ENCODE peak calls at places on chromosomes 16 and 17, in ten cellular contexts. Y is IMR-90; E is AG04450; O is right cardiac atrium; W is heart left ventricle; B is CD8-positive, alpha-beta T cell; X is heart right ventricle; L is PC-3; Z is fibroblast of lung; V is lower lobe of right lung. M is an unnamed sample.

GRCh38 chr16:88317619-88317977 is 65.2 kb upstream of the ZNF469 start:
- DNase-seq in Y (peak; percentile 55), E (no peak), O (no peak), W (peak; percentile 51), B (no peak), X (no peak), L (no peak), Z (peak; percentile 68), V (no peak), M (no peak)

GRCh38 chr17:40564195-40564882 is 933 bp downstream of the CCR7 start:
- DNase-seq in Y (no peak), E (no peak), O (no peak), W (no peak), B (no peak), X (no peak), L (no peak), Z (no peak), V (no peak), M (no peak)

GRCh38 chr17:50778471-50778870 is 11.2 kb upstream of the ANKRD40CL start:
- DNase-seq in Y (no peak), E (no peak), O (no peak), W (no peak), B (no peak), X (no peak), L (no peak), Z (no peak), V (no peak), M (no peak)

GRCh38 chr17:76497979-76498885 is 3.0 kb downstream of the RHBDF2 start:
- DNase-seq in Y (peak; percentile 93), E (peak; percentile 76), O (peak; percentile 94), W (peak; percentile 87), B (no peak), X (peak; percentile 87), L (peak; percentile 89), Z (peak; percentile 84), V (peak; percentile 74), M (peak; percentile 84)

GRCh38 chr16:17204248-17205043 is 266.3 kb downstream of the XYLT1 start:
- DNase-seq in Y (no peak), E (no peak), O (no peak), W (no peak), B (no peak), X (no peak), L (no peak), Z (no peak), V (no peak), M (no peak)

GRCh38 chr16:28475221-28475620 is 3.1 kb upstream of the NPIPB7 start:
- DNase-seq in Y (no peak), E (no peak), O (no peak), W (no peak), B (no peak), X (no peak), L (no peak), Z (no peak), V (no peak), M (no peak)

GRCh38 chr17:38881600-38882191 is 11.8 kb downstream of the LASP1 start:
- DNase-seq in Y (peak; percentile 48), E (no peak), O (peak; percentile 91), W (peak; percentile 69), B (no peak), X (peak; percentile 64), L (no peak), Z (peak; percentile 58), V (peak; percentile 73), M (peak; percentile 47)

GRCh38 chr17:13582776-13583414 is 18.8 kb downstream of the HS3ST3A1 start:
- DNase-seq in Y (peak; percentile 60), E (no peak), O (no peak), W (no peak), B (no peak), X (no peak), L (no peak), Z (peak; percentile 72), V (no peak), M (no peak)

GRCh38 chr17:32946375-32947135 is 18.6 kb downstream of the TMEM98 start:
- DNase-seq in Y (no peak), E (no peak), O (no peak), W (no peak), B (no peak), X (no peak), L (no peak), Z (no peak), V (no peak), M (no peak)
- H3K27me3 ChIP-seq in Y (peaks cover 2% of the 10 kb centered on the region), E (no peaks in the 10 kb centered on the region), O (no peaks in the 10 kb centered on the region), W (no peaks in the 10 kb centered on the region), B (no peaks in the 10 kb centered on the region), X (no peaks in the 10 kb centered on the region), L (no peaks in the 10 kb centered on the region), Z (no peaks in the 10 kb centered on the region), V (peaks cover 9% of the 10 kb centered on the region), M (no peaks in the 10 kb centered on the region)

GRCh38 chr16:3059041-3059722 is 6.3 kb upstream of the IL32 start:
- DNase-seq in Y (peak; percentile 81), E (peak; percentile 33), O (peak; percentile 96), W (peak; percentile 91), B (peak; percentile 74), X (peak; percentile 94), L (peak; percentile 83), Z (peak; percentile 79), V (peak; percentile 92), M (peak; percentile 93)

GRCh38 chr16:3056336-3057180 is 8.9 kb upstream of the IL32 start:
- DNase-seq in Y (no peak), E (no peak), O (no peak), W (no peak), B (no peak), X (no peak), L (no peak), Z (no peak), V (no peak), M (no peak)

GRCh38 chr16:3059723-3060242 is 5.7 kb upstream of the IL32 start:
- DNase-seq in Y (no peak), E (no peak), O (no peak), W (no peak), B (no peak), X (no peak), L (no peak), Z (no peak), V (no peak), M (no peak)

GRCh38 chr16:3057181-3058166 is 8.0 kb upstream of the IL32 start:
- DNase-seq in Y (no peak), E (no peak), O (no peak), W (no peak), B (no peak), X (no peak), L (no peak), Z (no peak), V (no peak), M (no peak)

DNA sequence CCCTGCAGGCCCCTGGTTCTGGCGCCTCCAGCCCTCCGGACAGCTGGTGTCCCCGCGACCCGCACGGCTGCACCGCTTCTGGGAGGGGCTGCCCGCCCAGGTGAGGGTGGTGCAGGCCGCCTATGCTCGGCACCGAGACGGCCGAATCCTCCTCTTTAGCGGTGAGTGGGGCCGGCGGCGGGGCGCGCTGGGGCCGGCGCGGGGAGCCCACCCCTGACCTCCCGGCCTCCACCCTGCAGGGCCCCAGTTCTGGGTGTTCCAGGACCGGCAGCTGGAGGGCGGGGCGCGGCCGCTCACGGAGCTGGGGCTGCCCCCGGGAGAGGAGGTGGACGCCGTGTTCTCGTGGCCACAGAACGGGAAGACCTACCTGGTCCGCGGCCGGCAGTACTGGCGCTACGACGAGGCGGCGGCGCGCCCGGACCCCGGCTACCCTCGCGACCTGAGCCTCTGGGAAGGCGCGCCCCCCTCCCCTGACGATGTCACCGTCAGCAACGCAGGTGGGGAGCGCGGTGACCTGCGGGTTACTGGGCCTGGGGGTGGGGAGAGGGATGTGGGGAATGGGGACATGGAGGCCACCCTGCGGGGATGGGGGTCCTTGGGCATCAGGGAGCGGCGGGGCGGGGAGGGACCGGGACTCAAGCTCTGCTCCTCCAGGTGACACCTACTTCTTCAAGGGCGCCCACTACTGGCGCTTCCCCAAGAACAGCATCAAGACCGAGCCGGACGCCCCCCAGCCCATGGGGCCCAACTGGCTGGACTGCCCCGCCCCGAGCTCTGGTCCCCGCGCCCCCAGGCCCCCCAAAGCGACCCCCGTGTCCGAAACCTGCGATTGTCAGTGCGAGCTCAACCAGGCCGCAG is 7.0 kb upstream of the IL32 start:
- DNase-seq in Y (no peak), E (no peak), O (peak; percentile 87), W (peak; percentile 62), B (no peak), X (peak; percentile 52), L (peak; percentile 29), Z (no peak), V (peak; percentile 77), M (no peak)
- H3K4me3 ChIP-seq in Y (peak overlapping the region; percentile 75), E (peak overlapping the region; percentile 79), O (peak overlapping the region; percentile 56), W (peak overlapping the region; percentile 97), B (peak overlapping the region; percentile 84), X (peak overlapping the region; percentile 83), L (peak overlapping the region; percentile 86), Z (peak overlapping the region; percentile 54), V (peak overlapping the region; percentile 91), M (peak overlapping the region; percentile 98)

GRCh38 chr16:19712418-19713058 is 5.5 kb downstream of the KNOP1 start:
- DNase-seq in Y (no peak), E (no peak), O (no peak), W (no peak), B (no peak), X (no peak), L (no peak), Z (no peak), V (no peak), M (no peak)

GRCh38 chr16:19711643-19712042 is 6.4 kb downstream of the KNOP1 start:
- DNase-seq in Y (no peak), E (no peak), O (no peak), W (no peak), B (no peak), X (no peak), L (no peak), Z (no peak), V (no peak), M (no peak)

GRCh38 chr16:19709381-19710136 is 8.5 kb downstream of the KNOP1 start:
- DNase-seq in Y (no peak), E (no peak), O (no peak), W (no peak), B (no peak), X (no peak), L (no peak), Z (no peak), V (no peak), M (no peak)

GRCh38 chr16:19710191-19710908 is 7.7 kb downstream of the KNOP1 start:
- DNase-seq in Y (no peak), E (no peak), O (no peak), W (no peak), B (no peak), X (no peak), L (no peak), Z (no peak), V (no peak), M (no peak)

DNA sequence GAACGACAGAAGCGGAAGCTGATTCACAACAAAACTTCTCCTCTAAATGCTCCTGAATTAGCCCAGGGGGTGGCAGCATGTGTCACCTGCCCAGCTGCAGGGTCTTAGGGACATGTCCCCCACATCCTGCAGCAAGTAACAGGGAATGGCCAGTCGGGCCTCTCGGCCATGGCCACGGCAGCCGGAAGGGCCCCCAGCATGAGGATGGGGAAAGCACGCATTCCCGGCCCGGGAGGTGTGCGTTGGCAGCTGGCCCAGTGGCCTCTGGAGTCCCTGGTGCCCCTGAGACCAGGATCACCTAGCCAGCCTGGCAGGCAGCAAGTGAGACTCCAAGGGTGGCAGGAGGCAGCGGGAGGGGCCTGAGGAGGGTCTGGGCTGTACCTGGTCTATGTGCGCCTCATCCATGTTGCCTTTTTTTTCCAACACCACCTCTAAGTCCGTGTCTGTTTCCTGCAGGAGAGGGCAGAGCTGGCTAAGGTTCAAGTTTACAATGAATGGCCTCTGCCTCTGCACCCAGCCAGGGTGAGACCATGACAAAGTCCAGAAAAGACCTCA is 7.0 kb downstream of the KNOP1 start:
- DNase-seq in Y (no peak), E (no peak), O (peak; percentile 57), W (no peak), B (no peak), X (peak; percentile 28), L (no peak), Z (no peak), V (no peak), M (no peak)
- H3K27me3 ChIP-seq in Y (no peaks in the 10 kb centered on the region), E (no peaks in the 10 kb centered on the region), O (no peaks in the 10 kb centered on the region), W (no peaks in the 10 kb centered on the region), B (no peaks in the 10 kb centered on the region), X (no peaks in the 10 kb centered on the region), L (no peaks in the 10 kb centered on the region), Z (no peaks in the 10 kb centered on the region), V (no peaks in the 10 kb centered on the region), M (no peaks in the 10 kb centered on the region)

DNA sequence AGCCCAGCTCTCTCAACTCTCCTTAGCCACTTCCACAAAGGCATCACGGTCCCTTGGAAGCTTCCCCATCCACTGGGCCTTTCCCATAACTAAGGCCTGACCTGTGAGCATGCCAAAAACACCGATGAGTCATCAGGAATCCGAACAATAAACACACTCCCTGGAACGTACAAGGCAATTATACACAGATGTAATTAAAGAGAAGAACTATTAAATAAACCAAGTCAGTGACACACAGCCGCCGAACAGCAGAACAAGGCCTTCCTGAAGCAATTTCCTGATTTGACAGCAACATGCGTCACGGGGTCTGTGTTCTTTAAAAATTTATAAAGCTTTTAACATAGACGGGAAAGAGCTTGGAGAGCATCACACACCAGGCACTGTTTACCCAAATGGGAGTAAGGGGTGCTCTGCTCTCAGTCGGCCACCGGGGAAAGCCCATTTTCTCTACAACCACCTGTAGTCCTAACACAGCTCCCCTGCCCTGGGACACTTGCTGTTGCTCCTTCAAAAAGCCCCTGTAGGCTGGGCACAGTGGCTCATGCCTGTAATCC is 29.4 kb downstream of the COG7 start:
- DNase-seq in Y (peak; percentile 99), E (peak; percentile 97), O (peak; percentile 82), W (peak; percentile 77), B (no peak), X (peak; percentile 29), L (peak; percentile 94), Z (peak; percentile 96), V (peak; percentile 59), M (peak; percentile 94)
- H3K4me3 ChIP-seq in Y (no peak overlapping the region), E (no peak overlapping the region), O (no peak overlapping the region), W (no peak overlapping the region), B (no peak overlapping the region), X (no peak overlapping the region), L (no peak overlapping the region), Z (no peak overlapping the region), V (no peak overlapping the region), M (no peak overlapping the region)

M was measured in MG63.